ENCODE peak calls at places on chromosome 3, in eight cellular contexts. L, B, T, O, F, J, P and M are unnamed samples.
A peak's percentile ranks its signal among the peaks of the same experiment; 100 is the strongest.

GRCh38 chr3:161548301-161548700 is 51.7 kb downstream of the OTOL1 start:
- DNase-seq in L (no peak), B (peak; percentile 11), T (no peak), O (no peak), F (no peak), J (no peak), P (no peak), M (no peak)

GRCh38 chr3:32340039-32340438 is 51.6 kb upstream of the CMTM7 start:
- DNase-seq in L (no peak), B (no peak), T (peak; percentile 7), O (no peak), F (peak; percentile 64), J (peak; percentile 2), P (peak; percentile 64), M (no peak)

GRCh38 chr3:127786358-127787070 is 35.8 kb downstream of the MGLL start:
- DNase-seq in L (peak; percentile 55), B (no peak), T (no peak), O (no peak), F (no peak), J (no peak), P (peak; percentile 45), M (peak; percentile 75)

GRCh38 chr3:15287565-15288330 is 44.6 kb downstream of the SH3BP5 start:
- DNase-seq in L (peak; percentile 68), B (no peak), T (no peak), O (no peak), F (no peak), J (peak; percentile 60), P (peak; percentile 75), M (no peak)

GRCh38 chr3:15439476-15439875 is 12.1 kb downstream of the EAF1 start:
- DNase-seq in L (no peak), B (no peak), T (no peak), O (no peak), F (no peak), J (no peak), P (no peak), M (no peak)

GRCh38 chr3:133256787-133257483 is 142.9 kb upstream of the BFSP2 start:
- DNase-seq in L (no peak), B (no peak), T (no peak), O (peak; percentile 5), F (no peak), J (no peak), P (no peak), M (no peak)

GRCh38 chr3:132867956-132868355 is 145.7 kb upstream of the NPHP3 start:
- DNase-seq in L (no peak), B (no peak), T (peak; percentile 31), O (no peak), F (no peak), J (no peak), P (peak; percentile 1), M (no peak)

GRCh38 chr3:194769020-194769643 is 83.4 kb downstream of the FAM43A start:
- DNase-seq in L (peak; percentile 88), B (peak; percentile 91), T (peak; percentile 81), O (peak; percentile 86), F (peak; percentile 98), J (peak; percentile 92), P (peak; percentile 97), M (peak; percentile 96)

GRCh38 chr3:159785276-159785675 is 203.4 kb upstream of the IL12A start:
- DNase-seq in L (no peak), B (no peak), T (no peak), O (no peak), F (no peak), J (no peak), P (peak; percentile 45), M (no peak)

GRCh38 chr3:183149915-183150825 is 12.4 kb downstream of the LAMP3 start:
- DNase-seq in L (no peak), B (no peak), T (no peak), O (no peak), F (no peak), J (no peak), P (peak; percentile 29), M (no peak)

GRCh38 chr3:37173806-37174205 is 576 bp downstream of the LRRFIP2 start:
- DNase-seq in L (no peak), B (no peak), T (no peak), O (no peak), F (no peak), J (no peak), P (peak; percentile 33), M (no peak)

GRCh38 chr3:185988816-185989175 is 51.0 kb upstream of the TRA2B start:
- DNase-seq in L (no peak), B (no peak), T (no peak), O (no peak), F (peak; percentile 34), J (no peak), P (no peak), M (no peak)

GRCh38 chr3:62178739-62179600 is 194.4 kb downstream of the FEZF2 start:
- DNase-seq in L (no peak), B (no peak), T (no peak), O (no peak), F (no peak), J (no peak), P (no peak), M (no peak)

GRCh38 chr3:128364808-128365360 is 101.8 kb downstream of the DNAJB8 start:
- DNase-seq in L (no peak), B (no peak), T (no peak), O (no peak), F (no peak), J (no peak), P (no peak), M (peak; percentile 68)

GRCh38 chr3:65181397-65181871 is 493.6 kb upstream of the ADAMTS9 start:
- DNase-seq in L (no peak), B (no peak), T (no peak), O (no peak), F (no peak), J (no peak), P (no peak), M (no peak)

GRCh38 chr3:124529826-124530571 is 200.3 kb upstream of the UMPS start:
- DNase-seq in L (no peak), B (no peak), T (no peak), O (no peak), F (no peak), J (no peak), P (no peak), M (no peak)

GRCh38 chr3:18445421-18446066 is 20.4 kb upstream of the SATB1 start:
- DNase-seq in L (no peak), B (no peak), T (no peak), O (no peak), F (no peak), J (no peak), P (no peak), M (no peak)

GRCh38 chr3:133756716-133757694 is 10.8 kb downstream of the TF start:
- DNase-seq in L (no peak), B (no peak), T (no peak), O (no peak), F (no peak), J (no peak), P (no peak), M (no peak)

GRCh38 chr3:166663194-166663593 is 716.9 kb downstream of the ZBBX start:
- DNase-seq in L (no peak), B (no peak), T (peak; percentile 79), O (no peak), F (no peak), J (no peak), P (no peak), M (no peak)

GRCh38 chr3:113002676-113003075 is 11.9 kb downstream of the GTPBP8 start:
- DNase-seq in L (no peak), B (no peak), T (no peak), O (no peak), F (peak; percentile 8), J (no peak), P (no peak), M (no peak)

GRCh38 chr3:113005622-113006021 is 14.8 kb downstream of the GTPBP8 start:
- DNase-seq in L (no peak), B (no peak), T (no peak), O (no peak), F (no peak), J (no peak), P (no peak), M (no peak)

GRCh38 chr3:113000691-113001090 is 9.9 kb downstream of the GTPBP8 start:
- DNase-seq in L (no peak), B (no peak), T (no peak), O (no peak), F (no peak), J (no peak), P (no peak), M (no peak)

GRCh38 chr3:113006350-113007056 is 15.7 kb downstream of the GTPBP8 start:
- DNase-seq in L (no peak), B (no peak), T (no peak), O (no peak), F (no peak), J (no peak), P (no peak), M (no peak)

GRCh38 chr3:113002033-113002432 is 11.2 kb downstream of the GTPBP8 start:
- DNase-seq in L (no peak), B (no peak), T (no peak), O (no peak), F (no peak), J (no peak), P (no peak), M (no peak)
- H3K36me3 ChIP-seq in L (peaks cover 13% of the 10 kb centered on the region), B (peaks cover 11% of the 10 kb centered on the region), T (peaks cover 2% of the 10 kb centered on the region), O (peaks cover 2% of the 10 kb centered on the region), F (peaks cover 99% of the 10 kb centered on the region), J (peaks cover 81% of the 10 kb centered on the region), P (peaks cover 85% of the 10 kb centered on the region), M (peaks cover 3% of the 10 kb centered on the region)

DNA sequence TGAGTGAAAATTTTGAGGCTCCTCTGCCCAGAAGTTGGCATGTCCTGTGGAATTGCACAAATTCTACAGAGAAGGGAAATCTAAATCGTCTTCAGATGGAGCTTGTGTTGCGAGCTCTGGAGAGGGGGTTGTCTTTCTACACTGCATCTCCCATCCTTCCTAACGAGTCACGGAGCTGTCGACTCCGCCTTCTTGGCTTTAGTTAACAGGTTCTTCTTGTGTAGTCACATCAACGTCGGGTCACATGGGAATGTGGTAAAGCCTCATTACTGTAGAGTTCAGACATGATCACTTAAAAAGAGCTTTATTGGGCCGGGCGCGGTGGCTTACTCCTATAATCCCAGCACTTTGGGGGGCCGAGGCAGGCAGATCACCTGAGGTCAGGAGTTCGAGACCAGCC is 60.0 kb downstream of the DNASE1L3 start:
- DNase-seq in L (peak; percentile 20), B (no peak), T (no peak), O (no peak), F (no peak), J (no peak), P (no peak), M (no peak)
- H3K36me3 ChIP-seq in L (peaks cover 48% of the 10 kb centered on the region), B (peaks cover 38% of the 10 kb centered on the region), T (peaks cover 3% of the 10 kb centered on the region), O (peaks cover 10% of the 10 kb centered on the region), F (no peaks in the 10 kb centered on the region), J (peaks cover 98% of the 10 kb centered on the region), P (peaks cover 94% of the 10 kb centered on the region), M (peaks cover 5% of the 10 kb centered on the region)

DNA sequence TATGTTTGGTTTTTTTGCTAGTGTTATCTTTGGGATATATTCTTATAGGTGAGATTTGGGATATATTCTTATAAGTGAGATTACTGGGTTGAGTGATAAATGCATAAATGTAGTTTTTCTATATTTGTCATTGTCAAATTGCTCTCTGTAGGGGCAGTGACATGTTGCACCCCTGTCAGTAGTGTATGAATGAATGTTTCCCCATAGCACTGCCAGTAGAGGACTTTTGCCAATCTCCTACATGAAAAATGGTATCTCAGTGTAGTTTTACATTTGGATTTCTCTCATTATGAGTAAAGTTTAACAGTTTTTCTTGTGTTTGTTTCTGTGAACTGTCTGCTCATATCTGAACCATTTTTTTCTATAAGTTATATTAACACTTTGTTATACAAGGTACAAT is 13.6 kb downstream of the U2SURP start:
- DNase-seq in L (no peak), B (no peak), T (no peak), O (no peak), F (no peak), J (no peak), P (no peak), M (no peak)
- H3K36me3 ChIP-seq in L (no peaks in the 10 kb centered on the region), B (peaks cover 3% of the 10 kb centered on the region), T (no peaks in the 10 kb centered on the region), O (peaks cover 3% of the 10 kb centered on the region), F (peaks cover 92% of the 10 kb centered on the region), J (peaks cover 52% of the 10 kb centered on the region), P (peaks cover 63% of the 10 kb centered on the region), M (peaks cover 6% of the 10 kb centered on the region)

GRCh38 chr3:44444896-44445691 is 32.4 kb downstream of the ZNF445 start:
- DNase-seq in L (no peak), B (no peak), T (no peak), O (no peak), F (no peak), J (no peak), P (no peak), M (no peak)
- H3K36me3 ChIP-seq in L (peaks cover 18% of the 10 kb centered on the region), B (peaks cover 26% of the 10 kb centered on the region), T (peaks cover 5% of the 10 kb centered on the region), O (peaks cover 16% of the 10 kb centered on the region), F (peaks cover 19% of the 10 kb centered on the region), J (peaks cover 59% of the 10 kb centered on the region), P (peaks cover 57% of the 10 kb centered on the region), M (peaks cover 18% of the 10 kb centered on the region)